ENCODE peak calls at places on chromosomes 7 and 10, in ten cellular contexts. W is heart right ventricle; T is left cardiac atrium; I is smooth muscle cell of the brain vasculature; P is stimulated activated CD8-positive, alpha-beta memory T cell treated with anti-CD3 and anti-CD28 coated beads, Interleukin-2, amount 100 ng/mL, for 48 hours; N is PC-3; K is midbrain; H is NCI-H2107; Q is activated naive CD4-positive, alpha-beta T cell treated with anti-CD3 and anti-CD28 coated beads for 36 hours; F is endothelial cell. U is an unnamed sample.

GRCh38 chr7:120185940-120186682 is 86.9 kb upstream of the KCND2 start:
- DNase-seq in W (no peak), T (no peak), I (no peak), P (no peak), N (no peak), K (no peak), H (no peak), Q (no peak), F (no peak), U (no peak)

GRCh38 chr10:122998360-122998917 is 10.2 kb downstream of the IKZF5 start:
- DNase-seq in W (no peak), T (no peak), I (no peak), P (no peak), N (no peak), K (no peak), H (no peak), Q (no peak), F (no peak), U (no peak)

GRCh38 chr7:82677493-82677892 is 233.9 kb upstream of the CACNA2D1 start:
- DNase-seq in W (no peak), T (no peak), I (no peak), P (peak), N (no peak), K (no peak), H (no peak), Q (peak), F (no peak), U (peak)

GRCh38 chr7:136016649-136017395 is 39.7 kb upstream of the MTPN start:
- DNase-seq in W (no peak), T (no peak), I (no peak), P (no peak), N (no peak), K (no peak), H (no peak), Q (peak), F (no peak), U (no peak)

GRCh38 chr7:116740758-116741462 is 68.9 kb downstream of the MET start:
- DNase-seq in W (no peak), T (no peak), I (no peak), P (no peak), N (no peak), K (no peak), H (no peak), Q (no peak), F (no peak), U (no peak)

GRCh38 chr10:86599729-86600128 is 54.6 kb upstream of the OPN4 start:
- DNase-seq in W (no peak), T (no peak), I (no peak), P (no peak), N (no peak), K (no peak), H (no peak), Q (peak), F (no peak), U (peak)

GRCh38 chr7:78779788-78780187 is 673.7 kb downstream of the MAGI2 start:
- DNase-seq in W (no peak), T (no peak), I (no peak), P (no peak), N (no peak), K (no peak), H (no peak), Q (no peak), F (no peak), U (no peak)

GRCh38 chr7:28984631-28985030 is 26.5 kb upstream of the TRIL start:
- DNase-seq in W (peak), T (peak), I (peak), P (no peak), N (peak), K (peak), H (no peak), Q (no peak), F (no peak), U (no peak)

GRCh38 chr10:110865184-110865803 is 6.4 kb upstream of the PDCD4 start:
- DNase-seq in W (no peak), T (no peak), I (no peak), P (no peak), N (peak), K (no peak), H (no peak), Q (peak), F (no peak), U (no peak)

GRCh38 chr7:44280993-44281721 is 44.2 kb downstream of the CAMK2B start:
- DNase-seq in W (peak), T (peak), I (no peak), P (no peak), N (no peak), K (no peak), H (no peak), Q (peak), F (no peak), U (no peak)

GRCh38 chr7:39413866-39414668 is 152.1 kb upstream of the YAE1 start:
- DNase-seq in W (peak), T (peak), I (no peak), P (peak), N (peak), K (peak), H (no peak), Q (peak), F (peak), U (peak)

U was measured in GM12865.